ENCODE peak calls at places on chromosomes 3 and 15, in six cellular contexts. A is fibroblast of lung, L is aorta, W is Caco-2, Y is astrocyte of the spinal cord, B is MM.1S. X is an unnamed sample.

GRCh38 chr3:189622629-189623028 is 8.6 kb upstream of the TP63 start:
- DNase-seq in A (no peak), L (no peak), W (no peak), Y (no peak), B (no peak), X (no peak)

GRCh38 chr3:30615615-30616346 is 9.4 kb downstream of the TGFBR2 start:
- DNase-seq in A (no peak), L (no peak), W (no peak), Y (no peak), B (no peak), X (no peak)

GRCh38 chr15:40844543-40844981 is 714 bp downstream of the SPINT1 start:
- DNase-seq in A (peak), L (peak), W (no peak), Y (no peak), B (peak), X (no peak)

GRCh38 chr3:178275793-178276192 is 260.4 kb upstream of the KCNMB2 start:
- DNase-seq in A (peak), L (no peak), W (no peak), Y (no peak), B (no peak), X (no peak)

GRCh38 chr15:63372753-63373152 is 8.9 kb downstream of the CA12 start:
- DNase-seq in A (peak), L (no peak), W (no peak), Y (peak), B (no peak), X (no peak)

GRCh38 chr3:57007513-57008415 is 52.7 kb upstream of the SPATA12 start:
- DNase-seq in A (peak), L (peak), W (no peak), Y (peak), B (no peak), X (no peak)

GRCh38 chr3:23136054-23136453 is 67.1 kb upstream of the UBE2E2 start:
- DNase-seq in A (no peak), L (no peak), W (no peak), Y (no peak), B (no peak), X (no peak)

GRCh38 chr3:62873672-62874397 is 1.4 kb downstream of the CADPS start:
- DNase-seq in A (peak), L (no peak), W (peak), Y (no peak), B (peak), X (no peak)

GRCh38 chr3:62875103-62876002 is at the start of gene CADPS:
- DNase-seq in A (peak), L (no peak), W (no peak), Y (no peak), B (no peak), X (no peak)

GRCh38 chr3:144868506-144868905 is 896.9 kb downstream of the DIPK2A start:
- DNase-seq in A (no peak), L (no peak), W (no peak), Y (no peak), B (no peak), X (no peak)

GRCh38 chr15:92079047-92079446 is 225.5 kb downstream of the SLCO3A1 start:
- DNase-seq in A (no peak), L (no peak), W (peak), Y (no peak), B (no peak), X (no peak)

GRCh38 chr3:139460096-139460495 is 16.2 kb downstream of the RBP2 start:
- DNase-seq in A (no peak), L (no peak), W (no peak), Y (no peak), B (no peak), X (no peak)

GRCh38 chr15:61841461-61841860 is 218.8 kb downstream of the VPS13C start:
- DNase-seq in A (no peak), L (no peak), W (no peak), Y (no peak), B (peak), X (no peak)

GRCh38 chr15:66931768-66932633 is 133.4 kb upstream of the SMAD3 start:
- DNase-seq in A (peak), L (peak), W (peak), Y (peak), B (no peak), X (no peak)

GRCh38 chr3:89467886-89468479 is 360.6 kb downstream of the EPHA3 start:
- DNase-seq in A (no peak), L (no peak), W (no peak), Y (no peak), B (no peak), X (no peak)

GRCh38 chr3:40939113-40940070 is 259.9 kb upstream of the CTNNB1 start:
- DNase-seq in A (peak), L (no peak), W (peak), Y (peak), B (no peak), X (no peak)

GRCh38 chr3:169227911-169228310 is 435.6 kb downstream of the MECOM start:
- DNase-seq in A (peak), L (no peak), W (no peak), Y (peak), B (peak), X (no peak)

GRCh38 chr15:63870403-63871209 is 36.9 kb upstream of the HERC1 start:
- DNase-seq in A (peak), L (no peak), W (peak), Y (peak), B (no peak), X (no peak)

GRCh38 chr15:50075292-50075691 is 43.7 kb downstream of the ATP8B4 start:
- DNase-seq in A (no peak), L (no peak), W (no peak), Y (no peak), B (no peak), X (no peak)

GRCh38 chr15:82648257-82649103 is 1.3 kb upstream of the CPEB1 start:
- DNase-seq in A (no peak), L (no peak), W (no peak), Y (no peak), B (no peak), X (no peak)

GRCh38 chr15:41501191-41501917 is 7.7 kb downstream of the ITPKA start:
- DNase-seq in A (peak), L (no peak), W (no peak), Y (no peak), B (no peak), X (no peak)

GRCh38 chr15:94230436-94230885 is 900 bp upstream of the MCTP2 start:
- DNase-seq in A (no peak), L (no peak), W (no peak), Y (no peak), B (no peak), X (no peak)

GRCh38 chr3:160446522-160447056 is 3.0 kb downstream of the TRIM59 start:
- DNase-seq in A (no peak), L (no peak), W (no peak), Y (no peak), B (no peak), X (no peak)

GRCh38 chr3:141797167-141797773 is 34.1 kb downstream of the GRK7 start:
- DNase-seq in A (peak), L (peak), W (no peak), Y (peak), B (no peak), X (peak)
- H3K4me3 ChIP-seq in A (peak), L (peak), W (no peak), Y (peak), B (no peak), X (peak)

GRCh38 chr3:135922903-135923250 is 42.7 kb upstream of the PPP2R3A start:
- DNase-seq in A (no peak), L (no peak), W (no peak), Y (no peak), B (no peak), X (no peak)
- H3K4me3 ChIP-seq in A (no peak), L (no peak), W (no peak), Y (no peak), B (no peak), X (no peak)

DNA sequence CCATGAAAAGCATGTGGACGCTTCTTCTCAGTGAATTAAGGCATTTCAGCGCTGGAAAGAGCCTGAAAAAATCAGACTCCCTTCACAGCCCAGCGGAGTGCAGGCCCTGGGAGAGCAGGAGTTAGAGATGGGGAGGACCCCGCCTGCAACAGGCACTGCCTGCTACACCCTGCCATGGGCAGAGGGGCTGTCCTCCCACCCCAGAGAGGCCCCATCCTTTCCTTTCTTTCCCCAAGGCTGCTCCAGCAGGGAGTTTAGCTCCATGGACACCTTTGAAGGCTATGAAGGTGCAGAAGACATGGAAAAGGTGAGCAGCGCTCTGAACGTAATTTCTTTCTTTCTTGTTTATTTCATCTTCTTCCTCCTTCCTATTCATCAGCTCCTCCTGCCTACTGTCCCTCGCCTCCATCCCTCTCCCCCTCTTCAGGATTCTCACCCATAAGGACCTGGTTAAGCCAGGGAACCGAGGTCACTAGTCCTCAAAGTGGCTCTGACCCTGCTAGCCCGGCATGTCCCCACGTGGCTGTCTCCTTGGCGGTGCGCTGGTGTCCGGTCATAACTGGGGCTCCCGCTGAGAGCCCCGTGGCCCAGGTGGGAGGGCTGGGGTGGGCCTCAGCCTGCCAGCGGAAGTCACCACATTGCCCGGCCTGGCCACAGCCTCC is 16.1 kb upstream of the ADIPOQ start:
- DNase-seq in A (no peak), L (peak), W (peak), Y (no peak), B (no peak), X (peak)
- H3K4me3 ChIP-seq in A (peak), L (peak), W (peak), Y (peak), B (peak), X (peak)

GRCh38 chr3:100941046-100941445 is 52.2 kb downstream of the ABI3BP start:
- DNase-seq in A (no peak), L (no peak), W (no peak), Y (no peak), B (no peak), X (no peak)
- H3K4me3 ChIP-seq in A (no peak), L (no peak), W (no peak), Y (no peak), B (no peak), X (no peak)

GRCh38 chr15:55915876-55916567 is 77.4 kb downstream of the NEDD4 start:
- DNase-seq in A (peak), L (no peak), W (no peak), Y (no peak), B (no peak), X (no peak)
- H3K4me3 ChIP-seq in A (peak), L (no peak), W (no peak), Y (peak), B (no peak), X (no peak)

DNA sequence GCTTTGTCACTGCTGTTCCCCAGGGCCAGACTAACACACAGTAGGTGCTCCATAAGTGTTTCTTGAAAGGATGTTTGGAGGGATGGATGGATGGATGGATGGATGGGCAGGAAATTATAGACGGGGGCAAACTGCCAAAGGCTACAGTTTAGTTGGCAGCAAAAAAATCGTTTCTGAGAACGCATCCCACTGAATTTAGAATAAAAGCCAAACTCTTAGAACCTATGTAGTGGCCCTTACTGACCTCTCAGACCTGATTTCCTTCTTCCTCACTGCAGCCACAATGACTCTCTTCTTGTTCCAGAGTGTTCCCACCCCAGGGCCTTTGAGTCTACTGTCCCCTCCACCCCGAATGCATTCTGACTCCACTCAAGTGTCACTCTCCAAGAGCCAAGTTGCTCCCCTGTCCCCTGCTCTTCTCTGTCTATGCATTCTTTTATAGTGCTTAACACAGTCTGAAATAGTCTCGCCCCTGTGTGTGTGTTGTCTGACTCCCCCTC is 5.2 kb upstream of the GATA2 start:
- DNase-seq in A (no peak), L (no peak), W (no peak), Y (no peak), B (no peak), X (no peak)
- H3K4me3 ChIP-seq in A (no peak), L (no peak), W (no peak), Y (no peak), B (no peak), X (no peak)

GRCh38 chr15:59999558-60000112 is 4.5 kb upstream of the FOXB1 start:
- DNase-seq in A (no peak), L (no peak), W (no peak), Y (no peak), B (no peak), X (no peak)
- H3K4me3 ChIP-seq in A (no peak), L (no peak), W (no peak), Y (no peak), B (no peak), X (no peak)